ENCODE peak calls at places on chromosomes 13 and 19, in five cellular contexts. G is pancreas, X is mesendoderm, B is neuronal stem cell, Z is tibial artery. Y is an unnamed sample.

GRCh38 chr19:11361037-11361770 is 6.0 kb downstream of the PLPPR2 start:
- DNase-seq in G (peak; percentile 65), X (peak; percentile 94), B (peak; percentile 86), Z (no peak), Y (no peak)

GRCh38 chr19:8224394-8225145 is 15.4 kb downstream of the CERS4 start:
- DNase-seq in G (no peak), X (no peak), B (no peak), Z (no peak), Y (peak; percentile 5)

GRCh38 chr13:59391696-59392095 is 772.0 kb downstream of the DIAPH3 start:
- DNase-seq in G (peak; percentile 75), X (peak; percentile 83), B (peak; percentile 40), Z (no peak), Y (peak; percentile 14)

GRCh38 chr13:101424381-101425155 is 8.3 kb upstream of the NALCN start:
- DNase-seq in G (no peak), X (no peak), B (no peak), Z (no peak), Y (no peak)

GRCh38 chr13:103031332-103031873 is 34.8 kb downstream of the SLC10A2 start:
- DNase-seq in G (no peak), X (no peak), B (no peak), Z (no peak), Y (no peak)

GRCh38 chr19:35882074-35882832 is 13.9 kb downstream of the APLP1 start:
- DNase-seq in G (peak; percentile 51), X (peak; percentile 74), B (no peak), Z (no peak), Y (peak; percentile 51)

GRCh38 chr13:112968910-112969691 is at the start of gene MCF2L:
- DNase-seq in G (peak; percentile 47), X (peak; percentile 74), B (peak; percentile 38), Z (peak; percentile 53), Y (no peak)

GRCh38 chr19:15379996-15380647 is 535 bp upstream of the AKAP8 start:
- DNase-seq in G (peak; percentile 67), X (peak; percentile 94), B (no peak), Z (no peak), Y (no peak)

Y was measured in skeletal muscle cell.